ENCODE peak calls at places on chromosomes 6 and 20, in seven cellular contexts. M is stomach, U is heart left ventricle, X is heart right ventricle, D is cardiac muscle cell, H is A673, B is esophagus squamous epithelium. Q is an unnamed sample. For H3K9me3, the result is how much of the 10 kb centered on the place peaks cover.

GRCh38 chr6:139240161-139241010 is 51.4 kb downstream of the TXLNB start:
- DNase-seq in H (peak), D (peak), X (no peak), B (no peak), U (peak), M (peak), Q (no peak)

GRCh38 chr6:9040718-9041117 is 605.4 kb upstream of the SLC35B3 start:
- DNase-seq in D (no peak), H (no peak), B (no peak), M (no peak), U (no peak), X (no peak), Q (no peak)

GRCh38 chr20:60209048-60209447 is 250.8 kb downstream of the CDH26 start:
- DNase-seq in M (no peak), U (no peak), H (no peak), B (no peak), D (no peak), X (no peak), Q (no peak)

GRCh38 chr6:19723533-19723932 is 113.6 kb upstream of the ID4 start:
- DNase-seq in D (peak), M (no peak), U (no peak), B (no peak), H (peak), X (no peak), Q (no peak)

GRCh38 chr20:63060057-63060991 is 53.6 kb upstream of the BHLHE23 start:
- DNase-seq in U (no peak), D (peak), H (peak), X (no peak), M (no peak), B (no peak), Q (no peak)

GRCh38 chr6:71400852-71401251 is 112.2 kb downstream of the OGFRL1 start:
- DNase-seq in X (no peak), M (no peak), H (no peak), D (no peak), B (no peak), U (no peak), Q (no peak)

GRCh38 chr6:165184192-165184979 is 125.0 kb downstream of the C6orf118 start:
- DNase-seq in U (no peak), X (peak), M (no peak), D (peak), B (no peak), H (peak), Q (no peak)

GRCh38 chr6:65170273-65170672 is 536.8 kb downstream of the EYS start:
- DNase-seq in U (no peak), B (no peak), H (no peak), M (no peak), X (no peak), D (peak), Q (no peak)

GRCh38 chr6:24495516-24495847 is 713 bp downstream of the ALDH5A1 start:
- DNase-seq in H (peak), U (peak), B (no peak), D (peak), X (peak), M (peak), Q (peak)

GRCh38 chr20:18166939-18167338 is 29.3 kb downstream of the KAT14 start:
- DNase-seq in U (no peak), H (peak), B (no peak), M (no peak), X (no peak), D (no peak), Q (no peak)

GRCh38 chr6:109284675-109285074 is 97.6 kb downstream of the CD164 start:
- DNase-seq in U (no peak), X (no peak), M (no peak), H (no peak), B (no peak), D (no peak), Q (no peak)

GRCh38 chr6:15077006-15077405 is 168.9 kb upstream of the JARID2 start:
- DNase-seq in H (no peak), M (no peak), X (no peak), B (no peak), D (no peak), U (no peak), Q (no peak)

GRCh38 chr6:74366634-74367033 is 670.6 kb downstream of the CD109 start:
- DNase-seq in M (no peak), X (no peak), H (no peak), D (no peak), B (no peak), U (no peak), Q (no peak)

GRCh38 chr6:112283621-112284020 is 29.3 kb upstream of the LAMA4 start:
- DNase-seq in M (no peak), B (no peak), H (no peak), X (no peak), U (no peak), D (no peak), Q (no peak)

GRCh38 chr20:57180385-57180784 is 86.1 kb downstream of the BMP7 start:
- DNase-seq in D (no peak), H (no peak), M (no peak), B (no peak), X (no peak), U (no peak), Q (no peak)

GRCh38 chr20:60352017-60352416 is 393.8 kb downstream of the CDH26 start:
- DNase-seq in B (no peak), M (no peak), D (no peak), U (no peak), X (no peak), H (no peak), Q (no peak)

GRCh38 chr6:94454231-94454630 is 1034.9 kb upstream of the EPHA7 start:
- DNase-seq in M (no peak), X (no peak), D (no peak), B (no peak), U (no peak), H (peak), Q (no peak)

GRCh38 chr20:9440891-9441290 is 73.5 kb upstream of the LAMP5 start:
- DNase-seq in B (no peak), M (no peak), U (no peak), H (no peak), X (no peak), D (no peak), Q (no peak)

GRCh38 chr20:13397300-13397724 is 176.2 kb downstream of the ISM1 start:
- DNase-seq in B (no peak), U (no peak), M (no peak), X (no peak), D (no peak), H (no peak), Q (no peak)

GRCh38 chr20:38286586-38287502 is 17.1 kb upstream of the BPI start:
- DNase-seq in X (peak), H (no peak), U (peak), M (no peak), D (peak), B (no peak), Q (no peak)

GRCh38 chr20:57618091-57618765 is 2.0 kb downstream of the ZBP1 start:
- DNase-seq in X (no peak), D (no peak), H (no peak), B (no peak), U (no peak), M (no peak), Q (no peak)

GRCh38 chr6:159008656-159009288 is 8.8 kb upstream of the RSPH3 start:
- DNase-seq in M (no peak), H (peak), D (peak), X (no peak), U (no peak), B (no peak), Q (peak)

GRCh38 chr6:37818536-37819176 is 871 bp upstream of the ZFAND3 start:
- DNase-seq in D (peak), U (peak), X (peak), H (peak), M (peak), B (peak), Q (peak)

GRCh38 chr6:160367798-160368547 is 19.8 kb downstream of the SLC22A3 start:
- DNase-seq in H (no peak), D (no peak), B (no peak), X (no peak), M (no peak), U (no peak), Q (no peak)

GRCh38 chr20:57210054-57210910 is 56.2 kb downstream of the BMP7 start:
- DNase-seq in B (no peak), D (no peak), U (no peak), M (peak), H (no peak), X (no peak), Q (no peak)

GRCh38 chr6:26043389-26044139 is 43.7 kb upstream of the HFE start:
- DNase-seq in X (peak), U (peak), B (no peak), D (peak), M (peak), H (peak), Q (peak)

GRCh38 chr6:148440021-148440420 is 97.4 kb downstream of the SASH1 start:
- DNase-seq in D (no peak), B (no peak), M (no peak), H (no peak), X (no peak), U (no peak), Q (no peak)

GRCh38 chr6:110557226-110557625 is 80.8 kb upstream of the SLC22A16 start:
- DNase-seq in H (no peak), U (no peak), D (no peak), B (no peak), X (no peak), M (no peak), Q (no peak)

GRCh38 chr6:157152544-157152943 is 170.8 kb downstream of the TMEM242 start:
- DNase-seq in D (no peak), U (no peak), M (no peak), B (no peak), H (no peak), X (no peak), Q (no peak)

GRCh38 chr6:110509617-110510231 is 33.3 kb upstream of the SLC22A16 start:
- DNase-seq in M (peak), X (no peak), H (no peak), U (no peak), D (peak), B (no peak), Q (no peak)

GRCh38 chr6:63634630-63635029 is 972 bp upstream of the PHF3 start:
- DNase-seq in X (no peak), H (no peak), D (no peak), B (no peak), M (no peak), U (no peak), Q (no peak)

GRCh38 chr20:13219327-13220193 is 1.5 kb upstream of the ISM1 start:
- DNase-seq in D (no peak), M (no peak), U (no peak), H (no peak), B (no peak), X (no peak), Q (no peak)

GRCh38 chr6:11245406-11245990 is 13.0 kb upstream of the NEDD9 start:
- DNase-seq in D (no peak), M (no peak), H (no peak), B (no peak), X (no peak), U (no peak), Q (no peak)

GRCh38 chr6:149190228-149190831 is 127.2 kb upstream of the TAB2 start:
- DNase-seq in B (no peak), X (no peak), M (peak), D (peak), H (peak), U (no peak), Q (peak)

GRCh38 chr20:57224641-57225138 is 41.8 kb downstream of the BMP7 start:
- DNase-seq in H (peak), B (no peak), X (peak), M (no peak), U (no peak), D (no peak), Q (no peak)

GRCh38 chr6:41257369-41258195 is 28.9 kb downstream of the TREM1 start:
- DNase-seq in X (peak), U (no peak), M (peak), B (no peak), H (peak), D (peak), Q (no peak)

DNA sequence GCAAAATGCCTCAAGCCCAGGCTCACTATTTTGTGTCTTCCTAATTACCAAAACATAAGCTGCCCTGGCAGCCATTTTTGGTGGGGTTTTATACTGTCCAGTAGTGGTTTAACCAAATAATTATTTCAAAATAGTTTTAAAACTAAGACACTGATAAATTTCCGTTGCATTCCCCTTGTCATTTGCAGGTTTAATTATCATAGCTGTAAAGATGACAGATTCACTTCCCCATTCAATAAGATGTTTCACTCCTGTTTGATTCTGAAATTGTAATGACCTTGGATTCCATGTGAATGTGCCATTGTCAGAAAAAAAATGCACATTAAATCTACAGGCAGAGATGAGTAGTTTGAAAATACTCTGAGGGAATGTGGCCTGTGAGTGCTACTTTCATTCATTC is 172.0 kb downstream of the COL9A1 start:
- DNase-seq in D (no peak), B (no peak), M (no peak), U (no peak), H (no peak), X (no peak), Q (no peak)
- H3K9me3 ChIP-seq in D (under half), B (under half), M (under half), U (under half), H (under half), X (under half), Q (under half)

GRCh38 chr6:169406794-169407193 is 153.1 kb upstream of the THBS2 start:
- DNase-seq in D (no peak), M (no peak), X (no peak), B (no peak), U (no peak), H (no peak), Q (no peak)
- H3K9me3 ChIP-seq in D (under half), M (under half), X (under half), B (under half), U (under half), H (under half), Q (under half)

GRCh38 chr20:29408034-29408695 is 1849.3 kb upstream of the DEFB115 start:
- DNase-seq in M (no peak), X (no peak), D (no peak), B (no peak), U (no peak), H (no peak), Q (no peak)

GRCh38 chr20:29410805-29411457 is 1846.5 kb upstream of the DEFB115 start:
- DNase-seq in X (no peak), M (no peak), H (no peak), B (no peak), D (no peak), U (no peak), Q (no peak)

GRCh38 chr20:29409833-29410804 is 1847.3 kb upstream of the DEFB115 start:
- DNase-seq in D (no peak), B (no peak), M (no peak), X (no peak), U (no peak), H (no peak), Q (no peak)
- H3K9me3 ChIP-seq in D (under half), B (under half), M (half or more), X (under half), U (under half), H (under half), Q (under half)

DNA sequence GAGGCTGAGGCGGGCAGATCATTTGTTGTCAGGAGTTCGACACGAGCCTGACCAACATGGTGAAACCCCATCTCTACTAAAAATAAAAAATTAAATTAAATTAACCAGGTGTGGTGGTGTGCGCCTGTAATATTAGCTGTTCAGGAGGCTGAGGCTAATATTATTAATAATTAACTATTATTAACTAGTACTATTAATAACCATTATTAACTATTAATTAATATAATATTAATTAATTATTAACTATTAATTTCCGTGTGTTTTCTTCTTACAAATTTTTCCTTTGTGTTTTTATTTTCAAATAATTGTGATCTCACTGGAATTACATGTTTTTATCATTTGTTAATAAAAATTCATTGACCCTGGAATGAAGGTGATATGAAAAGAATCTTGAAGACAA is 557.4 kb upstream of the ADGRB3 start:
- DNase-seq in B (no peak), M (no peak), H (no peak), X (no peak), U (no peak), D (no peak), Q (no peak)
- H3K9me3 ChIP-seq in B (under half), M (under half), H (under half), X (under half), U (under half), D (under half), Q (under half)